ENCODE peak calls at places on chromosomes 7 and 10, in eight cellular contexts. One of them, this sample, is unnamed.

GRCh38 chr10:28849821-28850220 is 172.5 kb downstream of the BAMBI start:
- DNase-seq in substantia nigra: no peak
- DNase-seq in CD8-positive, alpha-beta memory T cell: no peak
- DNase-seq in IMR-90: no peak
- DNase-seq in fibroblast of lung: no peak
- DNase-seq in right cardiac atrium: no peak
- DNase-seq in hepatocyte: no peak
- DNase-seq in uterus: no peak
- DNase-seq in this sample: no peak

GRCh38 chr10:121681982-121682687 is 83.9 kb upstream of the FGFR2 start:
- DNase-seq in substantia nigra: peak; percentile 40
- DNase-seq in CD8-positive, alpha-beta memory T cell: no peak
- DNase-seq in IMR-90: no peak
- DNase-seq in fibroblast of lung: no peak
- DNase-seq in right cardiac atrium: no peak
- DNase-seq in hepatocyte: no peak
- DNase-seq in uterus: peak; percentile 46
- DNase-seq in this sample: no peak

GRCh38 chr10:44970812-44971395 is 7.7 kb downstream of the DEPP1 start:
- DNase-seq in substantia nigra: no peak
- DNase-seq in CD8-positive, alpha-beta memory T cell: no peak
- DNase-seq in IMR-90: no peak
- DNase-seq in fibroblast of lung: no peak
- DNase-seq in right cardiac atrium: no peak
- DNase-seq in hepatocyte: no peak
- DNase-seq in uterus: no peak
- DNase-seq in this sample: no peak

GRCh38 chr7:104801022-104801421 is 213.0 kb upstream of the KMT2E start:
- DNase-seq in substantia nigra: no peak
- DNase-seq in CD8-positive, alpha-beta memory T cell: no peak
- DNase-seq in IMR-90: no peak
- DNase-seq in fibroblast of lung: no peak
- DNase-seq in right cardiac atrium: no peak
- DNase-seq in hepatocyte: no peak
- DNase-seq in uterus: no peak
- DNase-seq in this sample: no peak

GRCh38 chr10:70778267-70778924 is 6.8 kb downstream of the TBATA start:
- DNase-seq in substantia nigra: no peak
- DNase-seq in CD8-positive, alpha-beta memory T cell: no peak
- DNase-seq in IMR-90: no peak
- DNase-seq in fibroblast of lung: no peak
- DNase-seq in right cardiac atrium: no peak
- DNase-seq in hepatocyte: no peak
- DNase-seq in uterus: no peak
- DNase-seq in this sample: no peak

GRCh38 chr7:27172823-27173411 is 1.2 kb downstream of the HOXA10 start:
- DNase-seq in substantia nigra: no peak
- DNase-seq in CD8-positive, alpha-beta memory T cell: peak; percentile 46
- DNase-seq in IMR-90: no peak
- DNase-seq in fibroblast of lung: no peak
- DNase-seq in right cardiac atrium: peak; percentile 50
- DNase-seq in hepatocyte: no peak
- DNase-seq in uterus: peak; percentile 94
- DNase-seq in this sample: no peak

GRCh38 chr7:105648561-105649401 is 67.5 kb upstream of the EFCAB10 start:
- DNase-seq in substantia nigra: no peak
- DNase-seq in CD8-positive, alpha-beta memory T cell: no peak
- DNase-seq in IMR-90: no peak
- DNase-seq in fibroblast of lung: peak; percentile 13
- DNase-seq in right cardiac atrium: no peak
- DNase-seq in hepatocyte: peak; percentile 48
- DNase-seq in uterus: no peak
- DNase-seq in this sample: no peak

GRCh38 chr10:44628921-44629320 is 244.0 kb upstream of the CXCL12 start:
- DNase-seq in substantia nigra: no peak
- DNase-seq in CD8-positive, alpha-beta memory T cell: no peak
- DNase-seq in IMR-90: peak; percentile 86
- DNase-seq in fibroblast of lung: peak; percentile 82
- DNase-seq in right cardiac atrium: no peak
- DNase-seq in hepatocyte: peak; percentile 23
- DNase-seq in uterus: no peak
- DNase-seq in this sample: no peak

GRCh38 chr7:118053353-118053752 is 130.6 kb upstream of the LSM8 start:
- DNase-seq in substantia nigra: no peak
- DNase-seq in CD8-positive, alpha-beta memory T cell: no peak
- DNase-seq in IMR-90: no peak
- DNase-seq in fibroblast of lung: no peak
- DNase-seq in right cardiac atrium: no peak
- DNase-seq in hepatocyte: no peak
- DNase-seq in uterus: no peak
- DNase-seq in this sample: no peak

GRCh38 chr10:5991708-5992107 is 14.4 kb upstream of the IL15RA start:
- DNase-seq in substantia nigra: no peak
- DNase-seq in CD8-positive, alpha-beta memory T cell: no peak
- DNase-seq in IMR-90: no peak
- DNase-seq in fibroblast of lung: no peak
- DNase-seq in right cardiac atrium: no peak
- DNase-seq in hepatocyte: no peak
- DNase-seq in uterus: no peak
- DNase-seq in this sample: no peak

GRCh38 chr10:131456411-131456810 is 144.9 kb upstream of the TCERG1L start:
- DNase-seq in substantia nigra: no peak
- DNase-seq in CD8-positive, alpha-beta memory T cell: no peak
- DNase-seq in IMR-90: no peak
- DNase-seq in fibroblast of lung: no peak
- DNase-seq in right cardiac atrium: no peak
- DNase-seq in hepatocyte: no peak
- DNase-seq in uterus: no peak
- DNase-seq in this sample: no peak

GRCh38 chr7:121872831-121873764 is at the start of gene PTPRZ1:
- DNase-seq in substantia nigra: peak; percentile 14
- DNase-seq in CD8-positive, alpha-beta memory T cell: no peak
- DNase-seq in IMR-90: peak; percentile 2
- DNase-seq in fibroblast of lung: peak; percentile 34
- DNase-seq in right cardiac atrium: peak; percentile 70
- DNase-seq in hepatocyte: peak; percentile 69
- DNase-seq in uterus: no peak
- DNase-seq in this sample: no peak

GRCh38 chr10:131729938-131730660 is 170.7 kb upstream of the PPP2R2D start:
- DNase-seq in substantia nigra: no peak
- DNase-seq in CD8-positive, alpha-beta memory T cell: no peak
- DNase-seq in IMR-90: no peak
- DNase-seq in fibroblast of lung: no peak
- DNase-seq in right cardiac atrium: no peak
- DNase-seq in hepatocyte: no peak
- DNase-seq in uterus: no peak
- DNase-seq in this sample: no peak

GRCh38 chr7:74084722-74085578 is 1.3 kb downstream of the LIMK1 start:
- DNase-seq in substantia nigra: no peak
- DNase-seq in CD8-positive, alpha-beta memory T cell: no peak
- DNase-seq in IMR-90: no peak
- DNase-seq in fibroblast of lung: no peak
- DNase-seq in right cardiac atrium: no peak
- DNase-seq in hepatocyte: no peak
- DNase-seq in uterus: no peak
- DNase-seq in this sample: no peak

GRCh38 chr7:107661081-107661864 is 645 bp downstream of the SLC26A4 start:
- DNase-seq in substantia nigra: peak; percentile 3
- DNase-seq in CD8-positive, alpha-beta memory T cell: peak; percentile 47
- DNase-seq in IMR-90: peak; percentile 45
- DNase-seq in fibroblast of lung: peak; percentile 63
- DNase-seq in right cardiac atrium: peak; percentile 73
- DNase-seq in hepatocyte: peak; percentile 73
- DNase-seq in uterus: peak; percentile 45
- DNase-seq in this sample: peak; percentile 23

GRCh38 chr10:37865264-37865663 is 7.9 kb upstream of the ZNF248 start:
- DNase-seq in substantia nigra: no peak
- DNase-seq in CD8-positive, alpha-beta memory T cell: no peak
- DNase-seq in IMR-90: peak; percentile 27
- DNase-seq in fibroblast of lung: no peak
- DNase-seq in right cardiac atrium: no peak
- DNase-seq in hepatocyte: no peak
- DNase-seq in uterus: no peak
- DNase-seq in this sample: no peak

GRCh38 chr10:31186225-31187010 is 132.6 kb upstream of the ZEB1 start:
- DNase-seq in substantia nigra: no peak
- DNase-seq in CD8-positive, alpha-beta memory T cell: no peak
- DNase-seq in IMR-90: no peak
- DNase-seq in fibroblast of lung: peak; percentile 39
- DNase-seq in right cardiac atrium: no peak
- DNase-seq in hepatocyte: no peak
- DNase-seq in uterus: no peak
- DNase-seq in this sample: no peak

GRCh38 chr7:66082886-66083415 is 7.3 kb downstream of the ASL start:
- DNase-seq in substantia nigra: no peak
- DNase-seq in CD8-positive, alpha-beta memory T cell: no peak
- DNase-seq in IMR-90: no peak
- DNase-seq in fibroblast of lung: no peak
- DNase-seq in right cardiac atrium: no peak
- DNase-seq in hepatocyte: no peak
- DNase-seq in uterus: no peak
- DNase-seq in this sample: no peak

GRCh38 chr7:17580861-17581260 is 282.4 kb downstream of the AHR start:
- DNase-seq in substantia nigra: no peak
- DNase-seq in CD8-positive, alpha-beta memory T cell: no peak
- DNase-seq in IMR-90: no peak
- DNase-seq in fibroblast of lung: no peak
- DNase-seq in right cardiac atrium: no peak
- DNase-seq in hepatocyte: no peak
- DNase-seq in uterus: no peak
- DNase-seq in this sample: no peak

GRCh38 chr10:5746197-5746596 is 61.6 kb downstream of the TASOR2 start:
- DNase-seq in substantia nigra: no peak
- DNase-seq in CD8-positive, alpha-beta memory T cell: no peak
- DNase-seq in IMR-90: no peak
- DNase-seq in fibroblast of lung: no peak
- DNase-seq in right cardiac atrium: no peak
- DNase-seq in hepatocyte: no peak
- DNase-seq in uterus: no peak
- DNase-seq in this sample: no peak

GRCh38 chr10:119235381-119235780 is 28.0 kb downstream of the GRK5 start:
- DNase-seq in substantia nigra: no peak
- DNase-seq in CD8-positive, alpha-beta memory T cell: no peak
- DNase-seq in IMR-90: peak; percentile 44
- DNase-seq in fibroblast of lung: peak; percentile 66
- DNase-seq in right cardiac atrium: peak; percentile 71
- DNase-seq in hepatocyte: no peak
- DNase-seq in uterus: no peak
- DNase-seq in this sample: no peak

GRCh38 chr7:127666602-127667001 is 14.6 kb downstream of the SND1 start:
- DNase-seq in substantia nigra: no peak
- DNase-seq in CD8-positive, alpha-beta memory T cell: no peak
- DNase-seq in IMR-90: no peak
- DNase-seq in fibroblast of lung: no peak
- DNase-seq in right cardiac atrium: no peak
- DNase-seq in hepatocyte: no peak
- DNase-seq in uterus: no peak
- DNase-seq in this sample: no peak
- H3K27ac ChIP-seq in substantia nigra: no peak overlapping the region
- H3K27ac ChIP-seq in CD8-positive, alpha-beta memory T cell: no peak overlapping the region
- H3K27ac ChIP-seq in IMR-90: peak overlapping the region; percentile 97
- H3K27ac ChIP-seq in fibroblast of lung: peak overlapping the region; percentile 52
- H3K27ac ChIP-seq in right cardiac atrium: no peak overlapping the region
- H3K27ac ChIP-seq in hepatocyte: no peak overlapping the region
- H3K27ac ChIP-seq in uterus: no peak overlapping the region
- H3K27ac ChIP-seq in this sample: no peak overlapping the region

DNA sequence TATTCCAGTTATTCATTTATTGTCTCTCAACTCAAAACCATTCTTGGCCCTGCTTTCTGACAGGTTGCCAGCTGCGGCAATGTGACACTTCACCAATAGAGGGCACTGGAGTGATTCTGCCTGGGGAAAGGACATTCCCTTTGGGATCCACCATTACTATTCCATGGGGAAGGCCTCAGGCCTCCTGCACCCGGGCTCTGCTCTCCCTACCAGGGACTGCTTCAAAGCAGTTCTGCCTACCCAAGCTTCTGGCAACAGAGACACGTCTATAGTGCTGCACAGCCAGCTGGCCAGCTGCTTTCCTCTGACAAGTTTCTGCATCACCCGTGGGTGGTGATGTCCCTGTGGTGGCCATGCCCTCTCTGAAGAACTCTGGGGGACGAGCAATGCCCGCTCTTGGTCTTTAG is 163.9 kb downstream of the ELMO1 start:
- DNase-seq in substantia nigra: peak; percentile 76
- DNase-seq in CD8-positive, alpha-beta memory T cell: peak; percentile 56
- DNase-seq in IMR-90: no peak
- DNase-seq in fibroblast of lung: no peak
- DNase-seq in right cardiac atrium: peak; percentile 74
- DNase-seq in hepatocyte: peak; percentile 66
- DNase-seq in uterus: peak; percentile 42
- DNase-seq in this sample: peak; percentile 24
- H3K27ac ChIP-seq in substantia nigra: peak overlapping the region; percentile 94
- H3K27ac ChIP-seq in CD8-positive, alpha-beta memory T cell: no peak overlapping the region
- H3K27ac ChIP-seq in IMR-90: no peak overlapping the region
- H3K27ac ChIP-seq in fibroblast of lung: no peak overlapping the region
- H3K27ac ChIP-seq in right cardiac atrium: peak overlapping the region; percentile 3
- H3K27ac ChIP-seq in hepatocyte: no peak overlapping the region
- H3K27ac ChIP-seq in uterus: no peak overlapping the region
- H3K27ac ChIP-seq in this sample: no peak overlapping the region

DNA sequence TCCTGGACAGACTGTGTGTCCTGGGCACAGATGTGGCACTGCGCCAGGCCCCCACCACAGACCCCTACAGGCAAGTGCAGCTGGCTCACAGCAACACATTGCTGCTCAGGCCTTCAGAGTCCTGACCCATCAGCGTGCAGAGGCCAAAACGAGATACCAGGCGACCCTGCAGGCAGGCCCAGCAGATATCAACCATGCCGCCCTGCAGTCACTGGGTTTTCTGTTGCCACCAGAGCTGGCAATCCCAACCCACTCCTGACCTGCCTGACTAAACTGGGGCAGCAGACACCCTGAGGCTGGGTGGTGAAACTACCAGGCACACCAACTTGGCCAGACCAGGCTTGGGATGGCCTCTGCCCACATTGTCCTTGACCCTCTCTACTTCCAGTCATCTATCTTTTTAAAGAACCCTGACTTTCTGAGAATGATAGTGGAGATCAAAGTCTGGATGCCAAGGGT is 20.3 kb downstream of the ZCCHC24 start:
- DNase-seq in substantia nigra: no peak
- DNase-seq in CD8-positive, alpha-beta memory T cell: no peak
- DNase-seq in IMR-90: no peak
- DNase-seq in fibroblast of lung: no peak
- DNase-seq in right cardiac atrium: peak; percentile 49
- DNase-seq in hepatocyte: no peak
- DNase-seq in uterus: no peak
- DNase-seq in this sample: no peak
- H3K27ac ChIP-seq in substantia nigra: peak overlapping the region; percentile 55
- H3K27ac ChIP-seq in CD8-positive, alpha-beta memory T cell: no peak overlapping the region
- H3K27ac ChIP-seq in IMR-90: peak overlapping the region; percentile 79
- H3K27ac ChIP-seq in fibroblast of lung: no peak overlapping the region
- H3K27ac ChIP-seq in right cardiac atrium: peak overlapping the region; percentile 32
- H3K27ac ChIP-seq in hepatocyte: peak overlapping the region; percentile 82
- H3K27ac ChIP-seq in uterus: peak overlapping the region; percentile 89
- H3K27ac ChIP-seq in this sample: no peak overlapping the region

DNA sequence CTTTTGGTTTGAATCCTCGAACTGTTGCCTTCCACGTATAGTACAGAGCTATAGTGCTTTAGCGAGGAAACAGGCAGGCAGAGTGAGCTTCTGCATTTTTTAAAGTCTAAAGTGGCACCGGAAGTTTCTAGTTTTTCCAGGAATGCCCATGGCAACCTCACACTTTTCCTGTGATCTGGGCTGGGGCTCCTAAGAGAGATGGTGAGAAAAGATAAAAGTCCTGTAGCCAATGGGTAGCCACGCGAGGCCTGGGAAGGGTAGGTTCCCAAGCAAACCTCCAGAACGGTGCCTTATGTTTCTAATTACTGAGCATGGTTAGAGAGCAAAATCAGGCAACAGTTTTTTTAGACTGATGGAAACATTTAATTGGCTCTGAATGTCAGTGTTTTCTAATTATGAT is 76.7 kb downstream of the CALD1 start:
- DNase-seq in substantia nigra: no peak
- DNase-seq in CD8-positive, alpha-beta memory T cell: no peak
- DNase-seq in IMR-90: no peak
- DNase-seq in fibroblast of lung: peak; percentile 44
- DNase-seq in right cardiac atrium: no peak
- DNase-seq in hepatocyte: no peak
- DNase-seq in uterus: no peak
- DNase-seq in this sample: no peak
- H3K27ac ChIP-seq in substantia nigra: no peak overlapping the region
- H3K27ac ChIP-seq in CD8-positive, alpha-beta memory T cell: no peak overlapping the region
- H3K27ac ChIP-seq in IMR-90: peak overlapping the region; percentile 91
- H3K27ac ChIP-seq in fibroblast of lung: peak overlapping the region; percentile 42
- H3K27ac ChIP-seq in right cardiac atrium: peak overlapping the region; percentile 68
- H3K27ac ChIP-seq in hepatocyte: peak overlapping the region; percentile 61
- H3K27ac ChIP-seq in uterus: peak overlapping the region; percentile 78
- H3K27ac ChIP-seq in this sample: no peak overlapping the region

This sample was measured in CD4-positive, alpha-beta memory T cell.